ENCODE peak calls at places on chromosomes 12 and 14, in ten cellular contexts. V, K, Y, P, Z, E, O, A, G and X are unnamed samples.

GRCh38 chr12:105218434-105218833 is 17.5 kb downstream of the APPL2 start:
- DNase-seq in G (no peak), A (no peak), E (no peak), O (no peak), P (peak; percentile 60), Y (no peak), K (no peak), V (no peak), Z (no peak), X (no peak)

GRCh38 chr12:45231515-45232145 is 15.7 kb downstream of the ANO6 start:
- DNase-seq in P (no peak), Y (no peak), A (no peak), Z (peak; percentile 58), K (no peak), V (no peak), O (no peak), E (peak; percentile 67), G (peak; percentile 83), X (no peak)

GRCh38 chr14:95876769-95877490 is at the start of gene TUNAR:
- DNase-seq in P (no peak), E (no peak), Z (no peak), K (peak; percentile 49), O (peak; percentile 79), Y (peak; percentile 77), A (no peak), G (no peak), V (no peak), X (no peak)

GRCh38 chr12:24244801-24245200 is 295.3 kb upstream of the SOX5 start:
- DNase-seq in V (no peak), G (no peak), E (no peak), A (no peak), K (peak; percentile 49), P (no peak), Y (no peak), Z (no peak), O (no peak), X (no peak)

GRCh38 chr12:92673756-92674155 is 29.0 kb upstream of the PLEKHG7 start:
- DNase-seq in K (no peak), V (no peak), Z (no peak), P (no peak), E (no peak), O (no peak), A (no peak), Y (no peak), G (no peak), X (no peak)

GRCh38 chr14:50768693-50769092 is 62.3 kb downstream of the NIN start:
- DNase-seq in K (no peak), E (no peak), Z (peak; percentile 25), Y (no peak), P (no peak), A (no peak), V (no peak), G (peak; percentile 60), O (no peak), X (no peak)

GRCh38 chr12:13204428-13204827 is 7.9 kb downstream of the EMP1 start:
- DNase-seq in Y (no peak), O (peak; percentile 70), A (no peak), G (peak; percentile 95), V (peak; percentile 36), E (peak; percentile 60), K (peak; percentile 57), P (no peak), Z (peak; percentile 50), X (no peak)

GRCh38 chr14:29927596-29928341 is at the start of gene PRKD1:
- DNase-seq in P (peak; percentile 74), E (peak; percentile 83), V (peak; percentile 75), Z (peak; percentile 84), O (peak; percentile 84), Y (peak; percentile 62), G (peak; percentile 59), A (peak; percentile 65), K (peak; percentile 65), X (peak; percentile 32)

GRCh38 chr14:51564460-51564859 is 87.2 kb upstream of the FRMD6 start:
- DNase-seq in G (no peak), P (no peak), Z (no peak), O (no peak), V (no peak), Y (no peak), A (no peak), E (no peak), K (no peak), X (no peak)

GRCh38 chr12:105983622-105984325 is 155.0 kb downstream of the NUAK1 start:
- DNase-seq in O (no peak), V (no peak), A (no peak), E (peak; percentile 56), K (no peak), G (peak; percentile 86), Z (peak; percentile 81), P (no peak), Y (no peak), X (no peak)

GRCh38 chr12:52784909-52785308 is 7.8 kb upstream of the KRT76 start:
- DNase-seq in Z (no peak), E (no peak), O (no peak), G (no peak), V (no peak), Y (no peak), A (no peak), K (no peak), P (no peak), X (no peak)

DNA sequence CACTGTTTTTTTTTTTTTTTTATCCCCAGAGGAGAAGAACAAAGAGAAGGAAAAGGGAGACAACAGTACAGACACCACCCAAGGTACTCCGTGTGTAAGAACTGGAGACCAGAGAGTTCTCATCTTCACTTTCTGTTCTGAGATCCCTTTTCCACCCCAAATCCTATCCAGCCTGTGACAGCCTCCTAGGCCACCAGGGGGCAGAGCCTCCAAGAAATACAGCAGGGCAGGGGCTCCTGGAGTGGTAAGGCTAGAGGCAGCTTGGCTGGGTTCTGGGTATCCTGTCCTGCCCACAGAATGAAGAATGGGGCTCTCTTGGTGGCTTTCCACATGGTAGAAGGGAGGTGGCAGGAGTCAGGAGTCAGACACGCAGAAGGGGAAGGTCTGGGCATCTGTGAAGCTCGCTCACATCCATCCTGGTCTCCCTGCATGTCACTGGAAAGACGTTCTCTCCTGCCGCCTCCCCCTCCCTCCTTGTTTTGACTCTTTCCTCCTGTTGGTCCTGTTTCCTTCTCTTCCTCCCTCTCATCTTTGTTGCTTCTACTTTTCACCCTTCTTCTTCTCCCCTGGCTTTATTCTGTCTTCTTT is 12.0 kb downstream of the CLSTN3 start:
- DNase-seq in V (peak; percentile 68), K (peak; percentile 81), Y (peak; percentile 79), A (peak; percentile 41), E (peak; percentile 67), O (peak; percentile 95), P (no peak), Z (peak; percentile 58), G (peak; percentile 57), X (no peak)
- TF ChIP-seq CTCF in V (peak; percentile 66), K (peak; percentile 90), Y (peak; percentile 78), A (peak; percentile 62), E (peak; percentile 88), O (peak; percentile 99), P (peak; percentile 65), Z (peak; percentile 89), G (peak; percentile 86), X (no peak)

DNA sequence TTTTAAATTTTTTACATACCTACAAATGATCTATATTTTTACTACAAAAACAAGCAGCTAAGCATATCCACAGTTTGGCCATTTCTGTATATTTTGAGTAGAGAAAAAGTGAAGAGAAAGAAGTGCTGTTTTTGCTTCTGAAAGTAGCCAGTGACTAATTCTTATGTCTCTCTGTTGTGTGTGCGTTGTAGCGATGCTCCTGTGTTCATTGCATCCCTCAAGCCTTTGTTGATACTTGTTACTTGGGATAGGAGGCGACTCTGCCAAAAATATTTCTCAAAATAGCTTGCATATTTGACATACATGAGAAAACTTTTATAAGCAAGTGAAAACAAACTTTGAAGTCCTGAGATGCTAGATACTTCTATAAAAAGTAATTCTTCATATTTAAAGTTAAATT is 714.1 kb downstream of the FSCB start:
- DNase-seq in Y (no peak), G (no peak), K (no peak), P (no peak), O (no peak), E (no peak), A (no peak), V (no peak), Z (no peak), X (no peak)
- TF ChIP-seq CTCF in Y (no peak), G (no peak), K (no peak), P (no peak), O (no peak), E (no peak), A (no peak), V (no peak), Z (no peak), X (no peak)

GRCh38 chr12:62434504-62435336 is 31.9 kb upstream of the MON2 start:
- DNase-seq in E (no peak), Z (no peak), K (no peak), A (peak; percentile 29), Y (no peak), O (peak; percentile 53), P (no peak), V (peak; percentile 63), G (no peak), X (no peak)

GRCh38 chr12:62436164-62436503 is 30.5 kb upstream of the MON2 start:
- DNase-seq in Z (no peak), P (peak; percentile 46), K (no peak), Y (no peak), E (no peak), O (no peak), G (no peak), A (no peak), V (no peak), X (no peak)

GRCh38 chr12:62438098-62438692 is 28.4 kb upstream of the MON2 start:
- DNase-seq in P (no peak), K (no peak), E (peak; percentile 75), V (peak; percentile 74), Z (peak; percentile 76), Y (peak; percentile 64), G (peak; percentile 65), A (peak; percentile 54), O (peak; percentile 87), X (no peak)

DNA sequence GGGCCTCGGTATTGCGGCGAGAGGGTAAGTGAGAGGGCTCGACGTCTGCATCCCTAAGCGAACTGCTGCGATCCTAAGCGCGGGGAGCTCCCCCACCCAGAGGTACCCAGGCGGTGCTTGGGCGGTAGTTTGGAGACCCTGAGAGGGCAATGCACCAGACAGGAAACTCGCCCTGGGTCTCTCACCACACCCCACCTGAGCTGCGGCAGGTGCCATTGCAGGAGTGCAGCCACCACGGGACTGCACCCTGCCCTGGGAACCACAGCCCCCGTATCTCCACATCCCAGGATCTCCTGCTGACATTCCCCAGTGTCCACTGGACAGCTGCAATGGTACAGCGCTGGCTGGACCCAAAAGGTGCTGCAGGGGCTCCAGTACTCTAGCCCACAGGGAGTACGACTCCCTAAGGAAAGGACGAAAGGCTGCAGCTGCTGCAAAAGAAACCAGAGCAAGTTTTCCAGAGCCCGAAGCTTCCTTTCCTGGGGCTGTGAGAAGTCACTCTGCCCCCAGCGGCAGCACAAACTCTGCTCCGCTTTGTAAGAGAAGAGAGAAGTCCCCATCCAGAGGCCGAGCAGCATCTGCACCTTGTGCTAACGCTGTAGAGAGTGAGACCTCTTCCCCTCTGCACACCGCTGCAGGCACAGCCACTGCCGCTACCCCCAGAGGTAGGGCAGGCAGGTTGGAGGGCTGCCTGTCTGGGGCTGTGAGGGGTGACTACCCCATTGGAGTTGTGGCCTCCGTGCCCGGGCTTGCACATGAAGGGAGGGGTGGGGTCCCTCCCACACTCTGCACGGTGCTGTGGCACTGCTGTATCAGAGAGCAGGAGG is 31.1 kb upstream of the MON2 start:
- DNase-seq in V (peak; percentile 70), Z (peak; percentile 80), A (peak; percentile 49), O (peak; percentile 94), K (peak; percentile 88), E (peak; percentile 80), G (peak; percentile 63), P (peak; percentile 52), Y (peak; percentile 56), X (peak; percentile 20)
- TF ChIP-seq CTCF in V (no peak), Z (peak; percentile 74), A (peak; percentile 21), O (peak; percentile 80), K (peak; percentile 71), E (peak; percentile 70), G (peak; percentile 68), P (peak; percentile 25), Y (no peak), X (no peak)

GRCh38 chr12:121701667-121702277 is 10.8 kb upstream of the TMEM120B start:
- DNase-seq in K (no peak), A (no peak), O (no peak), P (no peak), Z (no peak), V (no peak), E (peak; percentile 18), G (no peak), Y (no peak), X (no peak)
- TF ChIP-seq CTCF in K (no peak), A (no peak), O (no peak), P (no peak), Z (no peak), V (no peak), E (no peak), G (no peak), Y (no peak), X (no peak)